ENCODE peak calls at places on chromosomes 6 and 20, in four cellular contexts. T is uterus, G is pancreas, E is left lung. Y is an unnamed sample. For H3K9me3, the result is how much of the 10 kb centered on the place peaks cover.

GRCh38 chr6:14981960-14982359 is 263.9 kb upstream of the JARID2 start:
- DNase-seq in T (no peak), G (no peak), E (no peak), Y (no peak)

GRCh38 chr6:80586242-80586641 is 479.8 kb downstream of the BCKDHB start:
- DNase-seq in E (peak), T (no peak), G (no peak), Y (no peak)

GRCh38 chr6:10190042-10190441 is 224.8 kb downstream of the TFAP2A start:
- DNase-seq in G (no peak), T (no peak), E (no peak), Y (no peak)

GRCh38 chr6:47098570-47098993 is 56.5 kb upstream of the ADGRF1 start:
- DNase-seq in T (peak), E (no peak), G (no peak), Y (no peak)

GRCh38 chr6:38580030-38580429 is 59.7 kb downstream of the BTBD9 start:
- DNase-seq in T (no peak), G (no peak), E (no peak), Y (no peak)

GRCh38 chr6:38021571-38021970 is 202.0 kb downstream of the ZFAND3 start:
- DNase-seq in T (no peak), E (no peak), G (no peak), Y (no peak)

GRCh38 chr6:42968126-42968701 is 7.7 kb downstream of the GNMT start:
- DNase-seq in E (peak), T (no peak), G (no peak), Y (no peak)

GRCh38 chr6:27810768-27811298 is 101.4 kb downstream of the OR2B2 start:
- DNase-seq in E (no peak), T (no peak), G (no peak), Y (no peak)

GRCh38 chr6:89887452-89888137 is 6.7 kb upstream of the GJA10 start:
- DNase-seq in T (no peak), E (peak), G (no peak), Y (no peak)

GRCh38 chr6:38272222-38272621 is 367.5 kb downstream of the BTBD9 start:
- DNase-seq in E (no peak), T (no peak), G (no peak), Y (no peak)

GRCh38 chr6:88490865-88491264 is 324.7 kb upstream of the CNR1 start:
- DNase-seq in E (no peak), T (no peak), G (no peak), Y (no peak)

GRCh38 chr6:125273965-125274364 is 27.8 kb downstream of the HDDC2 start:
- DNase-seq in T (no peak), E (no peak), G (no peak), Y (no peak)

GRCh38 chr6:146587448-146587847 is 11.3 kb upstream of the ADGB start:
- DNase-seq in E (no peak), T (no peak), G (no peak), Y (no peak)

GRCh38 chr6:169165561-169166300 is 87.9 kb downstream of the THBS2 start:
- DNase-seq in E (no peak), T (no peak), G (no peak), Y (no peak)

GRCh38 chr20:48733296-48733790 is 94.5 kb downstream of the PREX1 start:
- DNase-seq in G (no peak), T (no peak), E (no peak), Y (no peak)

GRCh38 chr20:5786930-5787826 is 37.0 kb downstream of the SHLD1 start:
- DNase-seq in E (no peak), T (peak), G (no peak), Y (no peak)

GRCh38 chr20:8043687-8044278 is 24.2 kb upstream of the TMX4 start:
- DNase-seq in T (no peak), G (no peak), E (no peak), Y (no peak)

GRCh38 chr20:41733151-41733550 is 115.0 kb upstream of the CHD6 start:
- DNase-seq in T (no peak), E (no peak), G (no peak), Y (no peak)

GRCh38 chr6:159691133-159691962 is 1.7 kb downstream of the SOD2 start:
- DNase-seq in G (no peak), E (no peak), T (peak), Y (no peak)

GRCh38 chr20:53547664-53548239 is 45.9 kb downstream of the ZNF217 start:
- DNase-seq in E (no peak), T (peak), G (no peak), Y (no peak)

GRCh38 chr6:5125152-5126006 is 40.2 kb downstream of the PPP1R3G start:
- DNase-seq in T (no peak), G (no peak), E (no peak), Y (no peak)

GRCh38 chr20:59776626-59777320 is 156.7 kb downstream of the SYCP2 start:
- DNase-seq in T (no peak), G (no peak), E (no peak), Y (no peak)

GRCh38 chr20:17611290-17611539 is 41.3 kb downstream of the DSTN start:
- DNase-seq in T (no peak), E (no peak), G (no peak), Y (no peak)

GRCh38 chr6:13113956-13114593 is 214.3 kb downstream of the TBC1D7 start:
- DNase-seq in G (no peak), E (no peak), T (no peak), Y (no peak)

GRCh38 chr6:90940812-90941481 is 354.1 kb upstream of the MAP3K7 start:
- DNase-seq in G (no peak), E (no peak), T (no peak), Y (no peak)

GRCh38 chr6:115220760-115221159 is 839.9 kb downstream of the FRK start:
- DNase-seq in G (no peak), T (no peak), E (no peak), Y (no peak)

GRCh38 chr6:2245954-2246863 is 804 bp upstream of the GMDS start:
- DNase-seq in E (peak), T (peak), G (peak), Y (peak)

GRCh38 chr6:31702421-31702818 is 704 bp downstream of the ABHD16A start:
- DNase-seq in T (no peak), G (no peak), E (no peak), Y (no peak)

GRCh38 chr6:152094992-152095592 is 287.6 kb downstream of the ESR1 start:
- DNase-seq in T (peak), G (no peak), E (peak), Y (no peak)

GRCh38 chr20:44326391-44327159 is 10.3 kb upstream of the R3HDML start:
- DNase-seq in T (no peak), G (peak), E (no peak), Y (no peak)

DNA sequence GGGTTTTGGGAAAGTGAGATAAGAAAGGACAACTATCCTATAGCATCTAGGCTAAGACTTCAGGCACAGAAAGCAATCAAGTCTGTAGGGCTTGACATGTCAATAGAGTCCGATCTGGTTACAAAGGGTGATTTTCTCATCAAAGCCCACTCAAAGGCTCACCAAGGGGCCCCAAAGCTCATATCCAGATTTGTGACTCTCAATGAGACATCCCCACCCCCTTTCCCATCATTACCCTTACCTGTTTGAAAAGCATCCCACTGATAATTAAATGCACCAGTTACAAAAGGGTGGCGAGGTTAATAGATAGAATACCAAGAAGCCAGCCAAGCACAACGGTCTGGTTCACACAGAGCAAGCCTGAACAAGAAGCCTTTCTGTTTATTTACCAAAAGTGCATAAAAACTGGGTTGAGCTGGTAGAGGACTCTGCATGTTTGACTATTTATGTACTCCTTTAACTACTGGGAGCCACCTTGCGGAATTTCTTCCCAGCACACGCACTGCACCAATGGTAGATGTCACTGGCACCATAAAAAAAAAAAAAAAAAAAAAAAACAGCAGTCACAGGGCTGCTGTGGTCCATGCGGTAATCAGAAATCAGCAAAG is 6.1 kb downstream of the JAG1 start:
- DNase-seq in G (no peak), T (peak), E (no peak), Y (no peak)
- H3K4me3 ChIP-seq in G (no peak), T (no peak), E (no peak), Y (no peak)

GRCh38 chr6:23111984-23112383 is 542.6 kb downstream of the HDGFL1 start:
- DNase-seq in E (no peak), T (no peak), G (no peak), Y (no peak)
- H3K9me3 ChIP-seq in E (under half), T (under half), G (under half), Y (under half)

DNA sequence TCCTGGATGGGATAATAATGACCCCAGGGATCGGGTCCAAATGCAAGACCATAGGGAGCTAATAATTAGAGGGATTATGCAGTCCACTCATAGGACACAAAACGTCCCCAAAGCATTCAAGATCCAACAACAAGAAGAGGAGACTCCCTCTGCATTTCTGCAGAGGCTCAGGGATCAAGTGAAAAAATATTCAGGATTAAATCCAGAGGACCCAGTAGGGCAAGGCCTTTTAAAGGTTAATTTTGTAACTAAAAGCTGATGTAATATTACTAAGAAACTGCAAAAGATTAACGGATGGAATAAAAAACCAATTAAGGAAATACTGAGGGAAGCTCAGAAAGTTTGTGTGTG is 22.2 kb downstream of the HLA-A start:
- DNase-seq in T (no peak), G (no peak), E (no peak), Y (no peak)
- H3K27ac ChIP-seq in T (peak), G (peak), E (peak), Y (peak)

DNA sequence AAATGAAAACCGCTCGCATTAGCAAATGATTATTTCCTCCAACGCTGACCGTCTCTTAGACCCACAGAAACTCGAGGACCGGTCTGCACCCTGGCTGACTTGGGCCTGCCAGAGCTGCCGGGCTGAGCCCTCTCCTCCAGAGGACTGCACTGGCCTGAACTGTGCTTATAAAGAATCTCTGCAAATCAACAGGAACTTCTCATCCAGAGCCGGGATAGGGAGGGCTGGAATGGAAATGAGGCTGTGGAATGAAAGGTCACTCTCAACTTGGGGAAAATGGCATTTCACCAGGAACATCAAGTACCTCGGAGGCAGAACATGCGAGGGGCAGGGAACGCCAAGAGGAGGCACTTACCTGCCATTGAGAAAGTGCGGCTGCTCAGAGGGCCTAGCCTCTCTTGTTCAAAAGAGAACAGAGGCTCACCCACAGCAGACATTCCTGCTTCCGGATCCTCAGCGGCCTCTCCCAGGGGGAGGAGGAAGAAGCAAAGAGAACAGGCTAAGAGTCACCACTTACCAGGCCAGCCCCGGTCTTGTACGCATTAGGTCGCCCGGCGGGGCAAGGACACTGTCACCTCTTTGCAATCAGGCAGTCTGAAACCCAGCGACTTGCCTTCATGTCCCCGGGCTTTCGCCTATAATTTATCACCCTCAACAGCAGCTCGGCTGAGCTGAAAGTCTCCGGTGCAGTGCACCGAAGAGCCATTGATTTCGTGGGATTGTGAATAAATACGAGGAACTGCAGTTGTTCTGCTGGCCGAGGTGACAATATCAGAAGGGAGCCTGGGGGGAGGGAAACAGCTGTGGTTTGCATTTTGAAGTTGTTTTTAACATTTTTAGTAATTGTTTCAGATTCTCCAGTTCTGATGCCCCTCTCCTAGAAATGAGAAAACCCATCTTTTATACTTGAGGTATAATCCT is 37.6 kb downstream of the ZMYND8 start:
- DNase-seq in E (peak), G (peak), T (peak), Y (no peak)
- H3K4me3 ChIP-seq in E (peak), G (no peak), T (no peak), Y (no peak)

DNA sequence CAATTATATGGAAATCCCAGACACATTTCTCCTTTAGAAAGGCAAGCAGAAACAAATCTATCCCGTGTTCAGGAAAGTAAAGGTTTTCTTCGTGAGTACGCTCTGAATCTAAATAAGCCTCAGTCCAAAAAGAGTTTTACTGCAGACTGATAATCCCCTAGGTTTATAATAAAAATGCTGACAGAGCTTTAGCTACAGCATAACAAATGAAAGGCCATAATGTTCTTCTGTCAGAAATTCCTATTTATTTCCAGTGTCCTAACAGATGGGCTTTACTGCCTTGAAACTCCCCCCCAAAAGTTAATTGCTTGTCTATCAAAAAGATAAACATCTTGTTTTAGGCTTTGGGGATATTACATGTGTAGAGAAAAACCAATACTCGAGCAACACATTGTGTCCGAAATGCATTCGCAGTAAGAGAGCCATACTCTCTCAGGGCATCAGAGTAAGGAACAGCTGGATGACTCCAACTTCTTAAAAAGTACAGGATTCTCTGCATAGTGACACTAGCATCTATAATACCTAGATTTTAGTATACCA is 109.0 kb downstream of the PRKN start:
- DNase-seq in G (no peak), E (no peak), T (no peak), Y (no peak)
- H3K9me3 ChIP-seq in G (under half), E (under half), T (under half), Y (under half)